ENCODE peak calls at places on chromosome 16, in four cellular contexts. M, N, F and G are unnamed samples.

GRCh38 chr16:12690024-12690423 is 113.7 kb downstream of the CPPED1 start:
- DNase-seq in F (no peak), M (no peak), N (no peak), G (no peak)

GRCh38 chr16:51157698-51158097 is 6.6 kb upstream of the SALL1 start:
- DNase-seq in N (no peak), M (no peak), F (no peak), G (no peak)

GRCh38 chr16:15885560-15886001 is 2.8 kb downstream of the CEP20 start:
- DNase-seq in M (no peak), F (no peak), N (no peak), G (no peak)

GRCh38 chr16:9176547-9177418 is 85.3 kb downstream of the HAPSTR1 start:
- DNase-seq in M (no peak), F (no peak), N (no peak), G (no peak)

GRCh38 chr16:48053346-48053745 is 102.4 kb downstream of the ABCC12 start:
- DNase-seq in F (no peak), M (peak), N (no peak), G (no peak)

GRCh38 chr16:2244301-2244700 is 7.1 kb downstream of the ECI1 start:
- DNase-seq in N (no peak), F (no peak), M (no peak), G (no peak)

GRCh38 chr16:69709456-69710084 is 16.8 kb downstream of the NQO1 start:
- DNase-seq in M (peak), F (no peak), N (no peak), G (peak)

GRCh38 chr16:57507414-57508083 is 21.3 kb upstream of the DOK4 start:
- DNase-seq in M (no peak), F (no peak), N (no peak), G (no peak)

GRCh38 chr16:57889522-57889921 is 81.4 kb downstream of the CNGB1 start:
- DNase-seq in M (no peak), F (no peak), N (no peak), G (no peak)

GRCh38 chr16:75621170-75621477 is 2.0 kb downstream of the ADAT1 start:
- DNase-seq in M (peak), F (no peak), N (no peak), G (peak)

DNA sequence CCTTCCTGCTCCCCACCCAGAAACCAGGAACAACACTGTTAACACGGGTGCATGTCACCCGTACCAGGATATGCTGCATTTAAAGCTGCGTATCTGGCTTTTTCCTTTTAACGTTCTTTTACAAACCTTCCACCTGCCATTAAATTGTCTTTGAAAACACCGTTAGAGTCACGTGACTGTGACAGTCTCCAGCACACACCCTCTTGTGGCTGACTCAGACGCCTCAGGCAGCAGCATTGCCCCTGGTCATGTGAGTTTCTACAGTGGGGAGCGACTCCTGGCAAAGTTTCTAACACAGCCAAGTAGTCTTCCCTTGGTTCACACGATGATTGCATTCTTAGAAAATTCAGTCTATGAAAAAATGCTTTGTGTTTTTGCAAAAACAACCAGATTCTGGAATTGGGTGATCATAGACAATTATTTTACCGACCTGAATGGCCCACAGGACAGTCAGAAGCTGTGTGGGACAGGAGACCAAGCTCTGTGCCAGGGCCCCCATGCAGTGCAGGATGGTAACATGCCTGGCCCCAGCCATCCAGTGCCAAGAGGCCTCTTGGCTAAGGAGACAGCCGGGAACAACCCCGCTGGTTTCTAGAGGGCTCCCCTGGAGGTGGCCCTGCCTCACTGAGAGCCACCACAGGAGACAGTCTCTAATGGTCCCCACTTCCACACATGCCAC is 199.1 kb downstream of the KATNIP start:
- DNase-seq in M (peak), N (peak), F (peak), G (peak)
- TF ChIP-seq CTCF in M (peak), N (peak), F (no peak), G (no peak)

GRCh38 chr16:30650369-30651123 is at the start of gene PRR14:
- DNase-seq in M (peak), F (peak), N (peak), G (peak)
- TF ChIP-seq CTCF in M (no peak), F (peak), N (no peak), G (no peak)

GRCh38 chr16:28569011-28569410 is 15.3 kb downstream of the SGF29 start:
- DNase-seq in N (no peak), F (no peak), M (peak), G (no peak)
- TF ChIP-seq CTCF in N (no peak), F (no peak), M (no peak), G (no peak)

DNA sequence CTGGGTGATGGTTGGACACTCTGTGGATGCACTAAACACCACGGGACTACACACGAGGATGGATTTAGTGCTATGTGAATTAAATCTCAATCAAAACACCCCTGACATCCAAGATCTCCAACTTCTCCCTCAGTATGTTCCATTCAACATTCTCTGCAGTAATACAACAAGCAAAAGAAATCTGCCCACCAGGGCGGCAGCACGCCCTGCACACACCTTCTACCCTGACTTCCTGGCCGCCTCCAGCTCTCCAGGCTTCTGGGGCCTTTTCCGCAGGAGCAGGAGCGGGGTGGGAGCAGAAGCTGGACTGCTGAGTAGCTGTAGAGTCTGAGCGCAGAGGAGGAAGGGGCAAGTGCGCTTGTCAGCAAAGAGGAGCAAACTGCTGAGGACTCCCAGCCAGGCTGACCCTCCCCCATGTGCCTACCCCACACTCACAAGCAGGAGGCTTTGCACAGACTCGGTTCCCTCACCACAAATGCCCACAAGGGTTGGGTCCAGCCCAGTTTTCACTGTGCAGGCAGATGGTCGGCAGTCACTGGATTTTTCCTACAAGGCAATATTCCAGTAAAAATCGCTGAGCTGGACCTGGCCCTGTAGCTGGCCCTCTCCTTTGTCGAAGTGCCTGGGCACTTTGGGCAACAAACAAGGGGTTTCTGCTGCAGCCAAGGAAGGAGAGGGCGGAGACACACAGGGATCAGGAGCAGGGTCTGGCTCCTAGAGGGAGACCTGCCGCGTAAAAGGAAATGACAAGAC is 22.8 kb downstream of the ZDHHC7 start:
- DNase-seq in M (no peak), F (no peak), N (no peak), G (no peak)
- TF ChIP-seq CTCF in M (no peak), F (no peak), N (no peak), G (no peak)

GRCh38 chr16:22306788-22307187 is 9.6 kb downstream of the POLR3E start:
- DNase-seq in M (no peak), N (no peak), F (no peak), G (no peak)
- TF ChIP-seq CTCF in M (no peak), N (no peak), F (no peak), G (no peak)